ENCODE peak calls at places on chromosomes 12 and 14, in six cellular contexts. T is LNCaP clone FGC; H is activated T-cell treated with anti-CD3 and anti-CD28 coated beads, Interleukin-2, amount 50 U/mL, for 48 hours; S is heart right ventricle; C is T follicular helper cell; A is NCI-H2107. Q is an unnamed sample.

GRCh38 chr14:33794791-33795300 is 156.0 kb downstream of the EGLN3 start:
- DNase-seq in T (no peak), H (no peak), S (no peak), C (no peak), A (no peak), Q (no peak)

GRCh38 chr12:52525661-52526499 is 5.7 kb upstream of the KRT5 start:
- DNase-seq in T (no peak), H (no peak), S (no peak), C (no peak), A (no peak), Q (no peak)

GRCh38 chr14:72476657-72477499 is 417.0 kb downstream of the DPF3 start:
- DNase-seq in T (peak), H (peak), S (peak), C (peak), A (no peak), Q (no peak)

GRCh38 chr12:52063986-52064649 is 5.7 kb upstream of the ATG101 start:
- DNase-seq in T (no peak), H (no peak), S (peak), C (no peak), A (no peak), Q (no peak)

GRCh38 chr12:79881351-79881750 is 53.5 kb downstream of the PPP1R12A start:
- DNase-seq in T (no peak), H (no peak), S (no peak), C (no peak), A (no peak), Q (no peak)

GRCh38 chr12:63164911-63165310 is 13.9 kb upstream of the AVPR1A start:
- DNase-seq in T (no peak), H (no peak), S (no peak), C (no peak), A (no peak), Q (no peak)

GRCh38 chr14:61841145-61841544 is 78.9 kb downstream of the SNAPC1 start:
- DNase-seq in T (no peak), H (no peak), S (no peak), C (no peak), A (peak), Q (no peak)

GRCh38 chr12:105474672-105475071 is 144.2 kb downstream of the C12orf75 start:
- DNase-seq in T (no peak), H (no peak), S (no peak), C (no peak), A (no peak), Q (no peak)

GRCh38 chr12:6328945-6329692 is 12.8 kb downstream of the TNFRSF1A start:
- DNase-seq in T (no peak), H (no peak), S (no peak), C (no peak), A (no peak), Q (no peak)

GRCh38 chr12:46084666-46085631 is 94.6 kb upstream of the SCAF11 start:
- DNase-seq in T (no peak), H (no peak), S (no peak), C (no peak), A (no peak), Q (no peak)

GRCh38 chr12:110022980-110023633 is 23.9 kb downstream of the ANKRD13A start:
- DNase-seq in T (no peak), H (no peak), S (no peak), C (no peak), A (no peak), Q (peak)

GRCh38 chr14:53979747-53980642 is 23.4 kb upstream of the BMP4 start:
- DNase-seq in T (no peak), H (no peak), S (no peak), C (no peak), A (no peak), Q (no peak)

GRCh38 chr12:111775205-111776193 is 8.8 kb downstream of the ALDH2 start:
- DNase-seq in T (peak), H (no peak), S (peak), C (no peak), A (no peak), Q (no peak)

GRCh38 chr14:24362241-24362960 is 5.6 kb upstream of the NFATC4 start:
- DNase-seq in T (no peak), H (no peak), S (no peak), C (no peak), A (no peak), Q (no peak)

GRCh38 chr12:72272731-72273498 is 745 bp downstream of the TRHDE start:
- DNase-seq in T (no peak), H (peak), S (no peak), C (no peak), A (no peak), Q (no peak)

GRCh38 chr12:68250454-68250853 is 3.0 kb downstream of the IL22 start:
- DNase-seq in T (no peak), H (no peak), S (no peak), C (no peak), A (no peak), Q (no peak)

GRCh38 chr14:82009076-82009475 is 475.4 kb upstream of the SEL1L start:
- DNase-seq in T (no peak), H (no peak), S (no peak), C (no peak), A (no peak), Q (no peak)

GRCh38 chr14:77201696-77202095 is 20.1 kb downstream of the TMEM63C start:
- DNase-seq in T (no peak), H (no peak), S (no peak), C (no peak), A (no peak), Q (no peak)

GRCh38 chr12:19177754-19178153 is 48.2 kb downstream of the PLEKHA5 start:
- DNase-seq in T (no peak), H (no peak), S (no peak), C (no peak), A (no peak), Q (no peak)

GRCh38 chr12:39224971-39225370 is 217.9 kb downstream of the KIF21A start:
- DNase-seq in T (no peak), H (no peak), S (no peak), C (no peak), A (no peak), Q (no peak)

GRCh38 chr12:96354326-96354725 is 45.9 kb downstream of the CDK17 start:
- DNase-seq in T (no peak), H (no peak), S (no peak), C (no peak), A (no peak), Q (no peak)

GRCh38 chr12:25929096-25929637 is 29.3 kb upstream of the RASSF8 start:
- DNase-seq in T (no peak), H (no peak), S (no peak), C (no peak), A (no peak), Q (no peak)